ENCODE peak calls at places on chromosomes 13 and 19, in eight cellular contexts. V, S, W, Q, D, H, K and M are unnamed samples.

GRCh38 chr13:113835461-113836274 is 28.2 kb downstream of the GAS6 start:
- DNase-seq in V (peak), S (no peak), W (no peak), Q (no peak), D (no peak), H (no peak), K (no peak), M (no peak)

GRCh38 chr19:7673995-7674667 is 2.8 kb upstream of the MCEMP1 start:
- DNase-seq in V (peak), S (no peak), W (peak), Q (peak), D (peak), H (peak), K (no peak), M (peak)

GRCh38 chr13:76976488-76976887 is 15.4 kb upstream of the CLN5 start:
- DNase-seq in V (no peak), S (no peak), W (no peak), Q (no peak), D (no peak), H (no peak), K (no peak), M (no peak)

GRCh38 chr19:58563823-58564222 is 5.4 kb upstream of the UBE2M start:
- DNase-seq in V (no peak), S (no peak), W (no peak), Q (peak), D (no peak), H (no peak), K (no peak), M (no peak)

GRCh38 chr13:80881495-80882482 is 540.9 kb upstream of the SPRY2 start:
- DNase-seq in V (no peak), S (no peak), W (no peak), Q (no peak), D (peak), H (no peak), K (no peak), M (no peak)

GRCh38 chr13:33642374-33643065 is 175.4 kb upstream of the RFC3 start:
- DNase-seq in V (no peak), S (no peak), W (no peak), Q (no peak), D (peak), H (no peak), K (no peak), M (peak)

GRCh38 chr13:111262715-111263114 is 57.7 kb upstream of the TEX29 start:
- DNase-seq in V (no peak), S (no peak), W (no peak), Q (no peak), D (no peak), H (no peak), K (no peak), M (no peak)

GRCh38 chr19:3880471-3881271 is at the start of gene ATCAY:
- DNase-seq in V (peak), S (no peak), W (no peak), Q (peak), D (no peak), H (no peak), K (no peak), M (no peak)

GRCh38 chr13:29716493-29716892 is 121.0 kb upstream of the SLC7A1 start:
- DNase-seq in V (no peak), S (no peak), W (no peak), Q (no peak), D (no peak), H (no peak), K (no peak), M (no peak)